ENCODE peak calls at places on chromosomes 7 and 10, in eight cellular contexts. J, C, U, O, G, Y, E and X are unnamed samples.

GRCh38 chr10:80708808-80709207 is 171.1 kb downstream of the SH2D4B start:
- DNase-seq in Y (no peak), U (no peak), C (no peak), E (no peak), J (no peak), G (no peak), O (no peak), X (no peak)

GRCh38 chr10:47152861-47153349 is 147.1 kb upstream of the GDF10 start:
- DNase-seq in Y (no peak), G (peak), O (peak), U (no peak), C (no peak), E (peak), J (peak), X (peak)

GRCh38 chr7:69213882-69214281 is 384.4 kb upstream of the AUTS2 start:
- DNase-seq in U (no peak), E (no peak), G (peak), C (no peak), J (no peak), Y (no peak), O (no peak), X (no peak)

GRCh38 chr7:127683776-127684681 is 32.0 kb downstream of the SND1 start:
- DNase-seq in G (no peak), E (peak), Y (no peak), U (no peak), J (no peak), C (no peak), O (no peak), X (peak)

GRCh38 chr7:148911626-148912025 is 27.5 kb upstream of the EZH2 start:
- DNase-seq in O (no peak), U (no peak), G (no peak), Y (no peak), J (peak), E (no peak), C (no peak), X (no peak)

GRCh38 chr7:11749629-11750028 is 82.4 kb downstream of the THSD7A start:
- DNase-seq in O (no peak), G (no peak), U (no peak), J (no peak), Y (no peak), E (no peak), C (no peak), X (no peak)

GRCh38 chr10:106474891-106475290 is 689.6 kb downstream of the SORCS1 start:
- DNase-seq in G (no peak), O (no peak), U (no peak), C (no peak), E (peak), J (no peak), Y (no peak), X (no peak)

GRCh38 chr7:159027091-159027802 is 117.4 kb downstream of the VIPR2 start:
- DNase-seq in Y (peak), J (peak), C (peak), O (peak), E (peak), G (peak), U (no peak), X (no peak)

GRCh38 chr7:24328050-24328449 is 44.1 kb downstream of the NPY start:
- DNase-seq in J (peak), O (no peak), Y (no peak), C (no peak), G (no peak), U (no peak), E (no peak), X (no peak)

GRCh38 chr7:149547126-149547525 is 49.5 kb upstream of the ZNF746 start:
- DNase-seq in G (no peak), Y (no peak), C (no peak), U (no peak), E (no peak), J (no peak), O (no peak), X (no peak)

GRCh38 chr7:25250386-25250785 is 22.1 kb upstream of the NPVF start:
- DNase-seq in Y (peak), C (no peak), G (no peak), U (no peak), J (peak), E (no peak), O (no peak), X (no peak)

GRCh38 chr7:127838816-127839415 is 186.9 kb downstream of the SND1 start:
- DNase-seq in O (no peak), C (no peak), Y (no peak), J (peak), G (no peak), E (peak), U (peak), X (no peak)

GRCh38 chr7:131068604-131069021 is 259.1 kb upstream of the MKLN1 start:
- DNase-seq in U (no peak), Y (no peak), C (peak), E (peak), G (no peak), J (peak), O (no peak), X (no peak)

GRCh38 chr7:45974540-45975360 is 53.7 kb upstream of the IGFBP3 start:
- DNase-seq in O (no peak), U (no peak), Y (no peak), E (no peak), C (no peak), J (no peak), G (peak), X (no peak)

GRCh38 chr7:150811-151221 is 41.6 kb upstream of the FAM20C start:
- DNase-seq in J (peak), G (no peak), O (no peak), C (no peak), U (no peak), Y (peak), E (peak), X (no peak)

GRCh38 chr7:100875356-100875751 is 451 bp downstream of the SRRT start:
- DNase-seq in U (no peak), O (no peak), Y (peak), J (no peak), E (no peak), C (no peak), G (no peak), X (peak)

GRCh38 chr7:65390588-65390987 is 16.9 kb downstream of the ZNF92 start:
- DNase-seq in U (no peak), Y (peak), C (no peak), G (no peak), E (no peak), O (no peak), J (peak), X (no peak)

GRCh38 chr7:98870071-98870651 is 347 bp upstream of the TMEM130 start:
- DNase-seq in Y (peak), J (no peak), G (peak), U (peak), C (peak), O (peak), E (peak), X (no peak)

GRCh38 chr7:2686101-2686500 is 1.9 kb upstream of the AMZ1 start:
- DNase-seq in Y (no peak), G (no peak), E (no peak), U (no peak), O (no peak), J (no peak), C (no peak), X (no peak)

GRCh38 chr7:122803323-122803722 is 82.9 kb downstream of the CADPS2 start:
- DNase-seq in G (peak), C (peak), O (no peak), E (peak), J (peak), Y (peak), U (peak), X (peak)

GRCh38 chr10:3774814-3775670 is 10.0 kb downstream of the KLF6 start:
- DNase-seq in C (peak), E (peak), J (peak), G (peak), U (no peak), O (no peak), Y (no peak), X (peak)

GRCh38 chr7:24966802-24967201 is 13.2 kb downstream of the OSBPL3 start:
- DNase-seq in J (no peak), O (no peak), E (no peak), C (no peak), G (no peak), U (no peak), Y (no peak), X (no peak)

GRCh38 chr10:104351067-104351681 is 2.5 kb upstream of the CFAP58 start:
- DNase-seq in J (peak), G (no peak), Y (no peak), O (no peak), E (peak), U (no peak), C (peak), X (no peak)

GRCh38 chr10:94133239-94133638 is 139.5 kb downstream of the PLCE1 start:
- DNase-seq in E (no peak), C (peak), Y (no peak), U (no peak), G (no peak), O (no peak), J (no peak), X (no peak)

GRCh38 chr10:68332259-68333057 is at the start of gene PBLD:
- DNase-seq in U (peak), C (peak), E (peak), G (peak), Y (peak), O (peak), J (peak), X (peak)

GRCh38 chr10:19925064-19925463 is 108.8 kb downstream of the PLXDC2 start:
- DNase-seq in G (no peak), C (no peak), O (no peak), Y (no peak), J (no peak), U (no peak), E (no peak), X (no peak)

GRCh38 chr7:55537458-55537825 is 34.9 kb downstream of the VOPP1 start:
- DNase-seq in E (no peak), Y (no peak), G (no peak), C (no peak), J (no peak), O (no peak), U (no peak), X (no peak)

GRCh38 chr7:29915481-29916215 is 74.0 kb downstream of the SCRN1 start:
- DNase-seq in E (peak), U (no peak), O (no peak), C (no peak), Y (peak), G (no peak), J (peak), X (peak)

GRCh38 chr10:115095758-115096157 is 2.6 kb downstream of the ATRNL1 start:
- DNase-seq in U (no peak), Y (peak), O (no peak), E (no peak), G (no peak), C (no peak), J (no peak), X (no peak)

GRCh38 chr10:123995461-123996131 is 97.8 kb downstream of the CHST15 start:
- DNase-seq in U (no peak), J (peak), C (peak), G (peak), O (peak), E (peak), Y (peak), X (peak)

GRCh38 chr10:52440612-52441285 is 126.7 kb downstream of the DKK1 start:
- DNase-seq in U (no peak), C (no peak), O (no peak), G (no peak), J (no peak), Y (peak), E (no peak), X (peak)

GRCh38 chr10:7035111-7035761 is 375.6 kb downstream of the SFMBT2 start:
- DNase-seq in J (no peak), C (no peak), E (no peak), O (no peak), U (no peak), Y (no peak), G (no peak), X (no peak)

GRCh38 chr7:25860206-25860881 is 291.7 kb upstream of the NFE2L3 start:
- DNase-seq in C (no peak), O (peak), J (no peak), G (no peak), Y (peak), E (no peak), U (no peak), X (peak)

GRCh38 chr7:33970566-33970965 is 65.2 kb downstream of the BMPER start:
- DNase-seq in C (no peak), G (no peak), J (no peak), Y (no peak), O (no peak), E (peak), U (no peak), X (no peak)

GRCh38 chr7:45241339-45242109 is 83.9 kb downstream of the RAMP3 start:
- DNase-seq in Y (no peak), J (no peak), C (no peak), G (peak), U (no peak), E (no peak), O (peak), X (no peak)